ENCODE peak calls at places on chromosome 15, in four cellular contexts. E is GM12891, Z is HuH-7, C is T-helper 2 cell. Y is an unnamed sample.

GRCh38 chr15:44435893-44436667 is 8.7 kb downstream of the CTDSPL2 start:
- DNase-seq in C (no peak), Z (no peak), E (no peak), Y (no peak)

GRCh38 chr15:65263313-65263712 is 23.4 kb downstream of the PARP16 start:
- DNase-seq in C (no peak), E (no peak), Z (no peak), Y (no peak)

GRCh38 chr15:93035953-93036810 is 52.8 kb downstream of the RGMA start:
- DNase-seq in Z (peak; percentile 91), C (peak; percentile 29), E (peak; percentile 68), Y (no peak)

GRCh38 chr15:84921121-84921520 is 36.7 kb downstream of the SLC28A1 start:
- DNase-seq in Z (no peak), C (no peak), E (no peak), Y (no peak)

GRCh38 chr15:34318277-34319079 is 19.1 kb downstream of the SLC12A6 start:
- DNase-seq in E (no peak), C (no peak), Z (peak; percentile 30), Y (peak; percentile 53)

GRCh38 chr15:67166280-67167009 is 88.0 kb downstream of the AAGAB start:
- DNase-seq in E (no peak), C (no peak), Z (no peak), Y (no peak)

GRCh38 chr15:69931159-69931558 is 166.6 kb downstream of the TLE3 start:
- DNase-seq in Z (no peak), E (no peak), C (no peak), Y (no peak)

GRCh38 chr15:51585953-51586352 is 36.6 kb downstream of the DMXL2 start:
- DNase-seq in Z (no peak), C (no peak), E (no peak), Y (no peak)

GRCh38 chr15:70863450-70864218 is 9.7 kb upstream of the LARP6 start:
- DNase-seq in Z (no peak), C (no peak), E (no peak), Y (no peak)

GRCh38 chr15:27514526-27514925 is 543.5 kb downstream of the GABRG3 start:
- DNase-seq in Z (no peak), C (no peak), E (no peak), Y (no peak)

GRCh38 chr15:92958105-92958504 is 58.0 kb downstream of the CHD2 start:
- DNase-seq in C (peak; percentile 31), E (no peak), Z (no peak), Y (no peak)

GRCh38 chr15:98805434-98806274 is 157.3 kb downstream of the IGF1R start:
- DNase-seq in C (no peak), E (no peak), Z (peak; percentile 40), Y (no peak)

Y was measured in SK-N-MC.